ENCODE peak calls at places on chromosomes 16 and 17, in nine cellular contexts. One of them, this sample, is unnamed.

GRCh38 chr16:89031715-89032659 is 55.0 kb upstream of the CBFA2T3 start:
- DNase-seq in Caco-2: no peak
- DNase-seq in anterior cingulate cortex: peak; percentile 18
- DNase-seq in mucosa of descending colon: peak; percentile 42
- DNase-seq in T-helper 1 cell: peak; percentile 39
- DNase-seq in activated T-helper 1 cell treated with anti-CD3 and anti-CD28 coated beads, Interleukin-12 subunit alpha, Interleukin-12 subunit beta, Interleukin-2, Interleukin-4 antibody, amounts not matched to agents 30 ng/mL and 10 ng/mL and 1 ng/mL, durations not matched to agents 14 hours and 24 hours and 36 hours: peak; percentile 76
- DNase-seq in skeletal muscle cell: no peak
- DNase-seq in activated CD4-positive, alpha-beta T cell treated with anti-CD3 and anti-CD28 coated beads, Interleukin-2, amount 50 U/mL, for 4 hours: peak; percentile 44
- DNase-seq in NCI-H748 treated with DMSO at 0.1 percent for 48 hours: no peak
- DNase-seq in this sample: peak; percentile 55

GRCh38 chr17:48718162-48718780 is 4.0 kb downstream of the PRAC1 start:
- DNase-seq in NCI-H748 treated with DMSO at 0.1 percent for 48 hours: no peak
- DNase-seq in Caco-2: no peak
- DNase-seq in skeletal muscle cell: no peak
- DNase-seq in activated CD4-positive, alpha-beta T cell treated with anti-CD3 and anti-CD28 coated beads, Interleukin-2, amount 50 U/mL, for 4 hours: no peak
- DNase-seq in T-helper 1 cell: no peak
- DNase-seq in mucosa of descending colon: peak; percentile 77
- DNase-seq in anterior cingulate cortex: no peak
- DNase-seq in activated T-helper 1 cell treated with anti-CD3 and anti-CD28 coated beads, Interleukin-12 subunit alpha, Interleukin-12 subunit beta, Interleukin-2, Interleukin-4 antibody, amounts not matched to agents 30 ng/mL and 10 ng/mL and 1 ng/mL, durations not matched to agents 14 hours and 24 hours and 36 hours: no peak
- DNase-seq in this sample: no peak

GRCh38 chr16:80197790-80198201 is 343.0 kb upstream of the DYNLRB2 start:
- DNase-seq in anterior cingulate cortex: no peak
- DNase-seq in T-helper 1 cell: no peak
- DNase-seq in skeletal muscle cell: peak; percentile 84
- DNase-seq in mucosa of descending colon: no peak
- DNase-seq in activated CD4-positive, alpha-beta T cell treated with anti-CD3 and anti-CD28 coated beads, Interleukin-2, amount 50 U/mL, for 4 hours: no peak
- DNase-seq in NCI-H748 treated with DMSO at 0.1 percent for 48 hours: no peak
- DNase-seq in activated T-helper 1 cell treated with anti-CD3 and anti-CD28 coated beads, Interleukin-12 subunit alpha, Interleukin-12 subunit beta, Interleukin-2, Interleukin-4 antibody, amounts not matched to agents 30 ng/mL and 10 ng/mL and 1 ng/mL, durations not matched to agents 14 hours and 24 hours and 36 hours: no peak
- DNase-seq in Caco-2: no peak
- DNase-seq in this sample: no peak

GRCh38 chr17:8740486-8740885 is 4.2 kb downstream of the CCDC42 start:
- DNase-seq in activated CD4-positive, alpha-beta T cell treated with anti-CD3 and anti-CD28 coated beads, Interleukin-2, amount 50 U/mL, for 4 hours: no peak
- DNase-seq in mucosa of descending colon: no peak
- DNase-seq in activated T-helper 1 cell treated with anti-CD3 and anti-CD28 coated beads, Interleukin-12 subunit alpha, Interleukin-12 subunit beta, Interleukin-2, Interleukin-4 antibody, amounts not matched to agents 30 ng/mL and 10 ng/mL and 1 ng/mL, durations not matched to agents 14 hours and 24 hours and 36 hours: peak; percentile 5
- DNase-seq in anterior cingulate cortex: no peak
- DNase-seq in NCI-H748 treated with DMSO at 0.1 percent for 48 hours: no peak
- DNase-seq in skeletal muscle cell: no peak
- DNase-seq in T-helper 1 cell: peak; percentile 46
- DNase-seq in Caco-2: no peak
- DNase-seq in this sample: no peak

GRCh38 chr17:76635659-76636360 is 7.7 kb downstream of the ST6GALNAC1 start:
- DNase-seq in skeletal muscle cell: no peak
- DNase-seq in anterior cingulate cortex: no peak
- DNase-seq in activated T-helper 1 cell treated with anti-CD3 and anti-CD28 coated beads, Interleukin-12 subunit alpha, Interleukin-12 subunit beta, Interleukin-2, Interleukin-4 antibody, amounts not matched to agents 30 ng/mL and 10 ng/mL and 1 ng/mL, durations not matched to agents 14 hours and 24 hours and 36 hours: no peak
- DNase-seq in T-helper 1 cell: no peak
- DNase-seq in mucosa of descending colon: no peak
- DNase-seq in Caco-2: no peak
- DNase-seq in NCI-H748 treated with DMSO at 0.1 percent for 48 hours: no peak
- DNase-seq in activated CD4-positive, alpha-beta T cell treated with anti-CD3 and anti-CD28 coated beads, Interleukin-2, amount 50 U/mL, for 4 hours: no peak
- DNase-seq in this sample: no peak

GRCh38 chr16:87657621-87658192 is 55.4 kb downstream of the JPH3 start:
- DNase-seq in mucosa of descending colon: peak; percentile 11
- DNase-seq in anterior cingulate cortex: no peak
- DNase-seq in NCI-H748 treated with DMSO at 0.1 percent for 48 hours: no peak
- DNase-seq in Caco-2: peak; percentile 47
- DNase-seq in activated CD4-positive, alpha-beta T cell treated with anti-CD3 and anti-CD28 coated beads, Interleukin-2, amount 50 U/mL, for 4 hours: no peak
- DNase-seq in T-helper 1 cell: no peak
- DNase-seq in skeletal muscle cell: no peak
- DNase-seq in activated T-helper 1 cell treated with anti-CD3 and anti-CD28 coated beads, Interleukin-12 subunit alpha, Interleukin-12 subunit beta, Interleukin-2, Interleukin-4 antibody, amounts not matched to agents 30 ng/mL and 10 ng/mL and 1 ng/mL, durations not matched to agents 14 hours and 24 hours and 36 hours: no peak
- DNase-seq in this sample: no peak

GRCh38 chr16:31696968-31697743 is 169.5 kb downstream of the AHSP start:
- DNase-seq in Caco-2: peak; percentile 27
- DNase-seq in T-helper 1 cell: no peak
- DNase-seq in NCI-H748 treated with DMSO at 0.1 percent for 48 hours: peak; percentile 33
- DNase-seq in activated CD4-positive, alpha-beta T cell treated with anti-CD3 and anti-CD28 coated beads, Interleukin-2, amount 50 U/mL, for 4 hours: no peak
- DNase-seq in activated T-helper 1 cell treated with anti-CD3 and anti-CD28 coated beads, Interleukin-12 subunit alpha, Interleukin-12 subunit beta, Interleukin-2, Interleukin-4 antibody, amounts not matched to agents 30 ng/mL and 10 ng/mL and 1 ng/mL, durations not matched to agents 14 hours and 24 hours and 36 hours: no peak
- DNase-seq in mucosa of descending colon: peak; percentile 16
- DNase-seq in skeletal muscle cell: peak; percentile 10
- DNase-seq in anterior cingulate cortex: no peak
- DNase-seq in this sample: no peak

GRCh38 chr17:54007855-54008254 is 185.1 kb downstream of the KIF2B start:
- DNase-seq in T-helper 1 cell: no peak
- DNase-seq in mucosa of descending colon: no peak
- DNase-seq in activated T-helper 1 cell treated with anti-CD3 and anti-CD28 coated beads, Interleukin-12 subunit alpha, Interleukin-12 subunit beta, Interleukin-2, Interleukin-4 antibody, amounts not matched to agents 30 ng/mL and 10 ng/mL and 1 ng/mL, durations not matched to agents 14 hours and 24 hours and 36 hours: no peak
- DNase-seq in NCI-H748 treated with DMSO at 0.1 percent for 48 hours: no peak
- DNase-seq in skeletal muscle cell: no peak
- DNase-seq in anterior cingulate cortex: no peak
- DNase-seq in Caco-2: no peak
- DNase-seq in activated CD4-positive, alpha-beta T cell treated with anti-CD3 and anti-CD28 coated beads, Interleukin-2, amount 50 U/mL, for 4 hours: no peak
- DNase-seq in this sample: no peak

GRCh38 chr16:49932943-49933342 is 77.0 kb upstream of the ZNF423 start:
- DNase-seq in mucosa of descending colon: no peak
- DNase-seq in NCI-H748 treated with DMSO at 0.1 percent for 48 hours: no peak
- DNase-seq in T-helper 1 cell: no peak
- DNase-seq in Caco-2: no peak
- DNase-seq in anterior cingulate cortex: no peak
- DNase-seq in activated T-helper 1 cell treated with anti-CD3 and anti-CD28 coated beads, Interleukin-12 subunit alpha, Interleukin-12 subunit beta, Interleukin-2, Interleukin-4 antibody, amounts not matched to agents 30 ng/mL and 10 ng/mL and 1 ng/mL, durations not matched to agents 14 hours and 24 hours and 36 hours: no peak
- DNase-seq in skeletal muscle cell: no peak
- DNase-seq in activated CD4-positive, alpha-beta T cell treated with anti-CD3 and anti-CD28 coated beads, Interleukin-2, amount 50 U/mL, for 4 hours: no peak
- DNase-seq in this sample: no peak

GRCh38 chr17:29862127-29862526 is 67.9 kb downstream of the SSH2 start:
- DNase-seq in anterior cingulate cortex: no peak
- DNase-seq in activated T-helper 1 cell treated with anti-CD3 and anti-CD28 coated beads, Interleukin-12 subunit alpha, Interleukin-12 subunit beta, Interleukin-2, Interleukin-4 antibody, amounts not matched to agents 30 ng/mL and 10 ng/mL and 1 ng/mL, durations not matched to agents 14 hours and 24 hours and 36 hours: no peak
- DNase-seq in activated CD4-positive, alpha-beta T cell treated with anti-CD3 and anti-CD28 coated beads, Interleukin-2, amount 50 U/mL, for 4 hours: no peak
- DNase-seq in mucosa of descending colon: no peak
- DNase-seq in skeletal muscle cell: no peak
- DNase-seq in NCI-H748 treated with DMSO at 0.1 percent for 48 hours: no peak
- DNase-seq in Caco-2: no peak
- DNase-seq in T-helper 1 cell: no peak
- DNase-seq in this sample: no peak

GRCh38 chr16:87068316-87068715 is 248.9 kb downstream of the C16orf95 start:
- DNase-seq in mucosa of descending colon: no peak
- DNase-seq in skeletal muscle cell: no peak
- DNase-seq in activated CD4-positive, alpha-beta T cell treated with anti-CD3 and anti-CD28 coated beads, Interleukin-2, amount 50 U/mL, for 4 hours: no peak
- DNase-seq in T-helper 1 cell: no peak
- DNase-seq in activated T-helper 1 cell treated with anti-CD3 and anti-CD28 coated beads, Interleukin-12 subunit alpha, Interleukin-12 subunit beta, Interleukin-2, Interleukin-4 antibody, amounts not matched to agents 30 ng/mL and 10 ng/mL and 1 ng/mL, durations not matched to agents 14 hours and 24 hours and 36 hours: no peak
- DNase-seq in anterior cingulate cortex: no peak
- DNase-seq in NCI-H748 treated with DMSO at 0.1 percent for 48 hours: no peak
- DNase-seq in Caco-2: no peak
- DNase-seq in this sample: no peak

GRCh38 chr16:66274335-66275110 is 92.0 kb upstream of the CDH5 start:
- DNase-seq in mucosa of descending colon: no peak
- DNase-seq in activated CD4-positive, alpha-beta T cell treated with anti-CD3 and anti-CD28 coated beads, Interleukin-2, amount 50 U/mL, for 4 hours: no peak
- DNase-seq in skeletal muscle cell: no peak
- DNase-seq in T-helper 1 cell: no peak
- DNase-seq in NCI-H748 treated with DMSO at 0.1 percent for 48 hours: peak; percentile 17
- DNase-seq in activated T-helper 1 cell treated with anti-CD3 and anti-CD28 coated beads, Interleukin-12 subunit alpha, Interleukin-12 subunit beta, Interleukin-2, Interleukin-4 antibody, amounts not matched to agents 30 ng/mL and 10 ng/mL and 1 ng/mL, durations not matched to agents 14 hours and 24 hours and 36 hours: no peak
- DNase-seq in anterior cingulate cortex: no peak
- DNase-seq in Caco-2: no peak
- DNase-seq in this sample: no peak

This sample was measured in globus pallidus.